ENCODE peak calls at places on chromosomes 7 and 10, in eight cellular contexts. Z is fibroblast of lung, P is mammary epithelial cell, U is heart left ventricle, J is heart right ventricle, S is neural progenitor cell, Y is tibial artery, B is A549. I is an unnamed sample. For H3K4me1, the result is how much of the 10 kb centered on the place peaks cover.

GRCh38 chr7:157890921-157891401 is 554.2 kb downstream of the DNAJB6 start:
- DNase-seq in Z (no peak), P (no peak), U (no peak), J (no peak), S (no peak), Y (peak), B (no peak), I (no peak)

GRCh38 chr7:116984917-116985316 is 31.6 kb downstream of the ST7 start:
- DNase-seq in Z (peak), P (no peak), U (no peak), J (no peak), S (peak), Y (no peak), B (peak), I (no peak)

GRCh38 chr7:43141091-43141490 is 28.6 kb downstream of the HECW1 start:
- DNase-seq in Z (peak), P (peak), U (no peak), J (no peak), S (peak), Y (no peak), B (no peak), I (no peak)

GRCh38 chr7:115125750-115126149 is 203.9 kb downstream of the MDFIC start:
- DNase-seq in Z (no peak), P (no peak), U (no peak), J (no peak), S (no peak), Y (no peak), B (no peak), I (no peak)

GRCh38 chr7:44388089-44388970 is 62.9 kb upstream of the CAMK2B start:
- DNase-seq in Z (no peak), P (no peak), U (no peak), J (no peak), S (no peak), Y (peak), B (no peak), I (no peak)

GRCh38 chr7:121459148-121459547 is 63.0 kb upstream of the FAM3C start:
- DNase-seq in Z (no peak), P (no peak), U (no peak), J (no peak), S (no peak), Y (no peak), B (no peak), I (no peak)

GRCh38 chr10:113960617-113961260 is 82.9 kb upstream of the ADRB1 start:
- DNase-seq in Z (peak), P (peak), U (no peak), J (no peak), S (peak), Y (no peak), B (no peak), I (peak)

GRCh38 chr10:22259280-22259679 is 41.5 kb upstream of the EBLN1 start:
- DNase-seq in Z (no peak), P (no peak), U (no peak), J (no peak), S (peak), Y (no peak), B (no peak), I (no peak)

GRCh38 chr7:74306737-74307469 is 17.7 kb downstream of the CLIP2 start:
- DNase-seq in Z (peak), P (peak), U (peak), J (peak), S (peak), Y (peak), B (no peak), I (no peak)

GRCh38 chr7:96331233-96331632 is 9.3 kb upstream of the SLC25A13 start:
- DNase-seq in Z (no peak), P (no peak), U (no peak), J (no peak), S (no peak), Y (no peak), B (no peak), I (no peak)

GRCh38 chr10:73850863-73851461 is 23.4 kb downstream of the CAMK2G start:
- DNase-seq in Z (peak), P (no peak), U (no peak), J (no peak), S (no peak), Y (peak), B (no peak), I (no peak)

GRCh38 chr7:42831051-42831952 is 80.6 kb downstream of the C7orf25 start:
- DNase-seq in Z (peak), P (peak), U (no peak), J (peak), S (peak), Y (no peak), B (no peak), I (no peak)

GRCh38 chr7:90584420-90584819 is 11.7 kb upstream of the CDK14 start:
- DNase-seq in Z (no peak), P (no peak), U (no peak), J (no peak), S (no peak), Y (no peak), B (no peak), I (no peak)

GRCh38 chr10:114714281-114714741 is 56.2 kb upstream of the ABLIM1 start:
- DNase-seq in Z (peak), P (peak), U (no peak), J (no peak), S (no peak), Y (no peak), B (peak), I (peak)

GRCh38 chr10:93064874-93065660 is 4.5 kb downstream of the CYP26C1 start:
- DNase-seq in Z (no peak), P (no peak), U (no peak), J (no peak), S (no peak), Y (no peak), B (no peak), I (no peak)

GRCh38 chr7:139453673-139454321 is 29.7 kb downstream of the KLRG2 start:
- DNase-seq in Z (peak), P (no peak), U (no peak), J (no peak), S (no peak), Y (peak), B (no peak), I (no peak)

GRCh38 chr10:75910032-75910431 is 478.6 kb downstream of the LRMDA start:
- DNase-seq in Z (peak), P (no peak), U (no peak), J (no peak), S (no peak), Y (no peak), B (no peak), I (no peak)

GRCh38 chr7:151395036-151395367 is 14.8 kb downstream of the WDR86 start:
- DNase-seq in Z (no peak), P (no peak), U (no peak), J (no peak), S (no peak), Y (no peak), B (no peak), I (no peak)

GRCh38 chr7:44956157-44956766 is 22.6 kb downstream of the MYO1G start:
- DNase-seq in Z (no peak), P (no peak), U (no peak), J (no peak), S (no peak), Y (peak), B (no peak), I (no peak)

GRCh38 chr7:158824028-158824427 is 5.3 kb downstream of the ESYT2 start:
- DNase-seq in Z (peak), P (no peak), U (no peak), J (no peak), S (no peak), Y (no peak), B (no peak), I (no peak)

GRCh38 chr10:124642076-124642710 is 102.0 kb downstream of the FAM53B start:
- DNase-seq in Z (no peak), P (no peak), U (no peak), J (peak), S (no peak), Y (no peak), B (no peak), I (no peak)

GRCh38 chr10:110285501-110285900 is 19.2 kb downstream of the SMNDC1 start:
- DNase-seq in Z (no peak), P (no peak), U (no peak), J (no peak), S (no peak), Y (no peak), B (no peak), I (no peak)

GRCh38 chr7:641269-641671 is 85.2 kb upstream of the DNAAF5 start:
- DNase-seq in Z (peak), P (no peak), U (peak), J (no peak), S (no peak), Y (no peak), B (no peak), I (no peak)

GRCh38 chr10:50280049-50280448 is 28.7 kb upstream of the ASAH2 start:
- DNase-seq in Z (no peak), P (no peak), U (no peak), J (no peak), S (no peak), Y (no peak), B (no peak), I (no peak)

GRCh38 chr7:130365511-130366441 is 14.5 kb upstream of the CPA1 start:
- DNase-seq in Z (peak), P (peak), U (no peak), J (no peak), S (peak), Y (peak), B (no peak), I (peak)

GRCh38 chr7:74453321-74454011 is at the start of gene GTF2IRD1:
- DNase-seq in Z (peak), P (peak), U (peak), J (peak), S (peak), Y (peak), B (peak), I (peak)

GRCh38 chr10:69838853-69839252 is 37.1 kb downstream of the COL13A1 start:
- DNase-seq in Z (peak), P (no peak), U (no peak), J (no peak), S (no peak), Y (no peak), B (no peak), I (no peak)

GRCh38 chr10:20958764-20959163 is 61.7 kb upstream of the NEBL start:
- DNase-seq in Z (no peak), P (no peak), U (no peak), J (no peak), S (no peak), Y (no peak), B (no peak), I (no peak)

GRCh38 chr10:89217057-89217990 is 10.2 kb upstream of the CH25H start:
- DNase-seq in Z (peak), P (peak), U (no peak), J (no peak), S (peak), Y (no peak), B (peak), I (no peak)

GRCh38 chr10:66259836-66260235 is 666.0 kb upstream of the LRRTM3 start:
- DNase-seq in Z (no peak), P (no peak), U (no peak), J (no peak), S (no peak), Y (no peak), B (no peak), I (no peak)

GRCh38 chr7:45347804-45348203 is 190.2 kb downstream of the RAMP3 start:
- DNase-seq in Z (peak), P (peak), U (no peak), J (no peak), S (no peak), Y (no peak), B (peak), I (peak)

GRCh38 chr7:123096434-123096833 is 100.9 kb upstream of the TAS2R16 start:
- DNase-seq in Z (no peak), P (peak), U (no peak), J (no peak), S (no peak), Y (no peak), B (no peak), I (peak)

GRCh38 chr7:23287612-23288011 is 11.5 kb upstream of the MALSU1 start:
- DNase-seq in Z (no peak), P (no peak), U (no peak), J (no peak), S (no peak), Y (no peak), B (no peak), I (no peak)

GRCh38 chr7:4119848-4120247 is 562.2 kb upstream of the FOXK1 start:
- DNase-seq in Z (no peak), P (no peak), U (no peak), J (no peak), S (no peak), Y (no peak), B (no peak), I (no peak)

GRCh38 chr7:51276967-51277366 is 39.6 kb downstream of the COBL start:
- DNase-seq in Z (no peak), P (no peak), U (no peak), J (no peak), S (no peak), Y (no peak), B (no peak), I (no peak)

GRCh38 chr7:142063551-142064442 is 47.7 kb upstream of the MGAM2 start:
- DNase-seq in Z (no peak), P (no peak), U (no peak), J (no peak), S (no peak), Y (no peak), B (no peak), I (no peak)

GRCh38 chr10:35226507-35226906 is 99.9 kb downstream of the CREM start:
- DNase-seq in Z (no peak), P (no peak), U (no peak), J (no peak), S (no peak), Y (no peak), B (no peak), I (no peak)

GRCh38 chr10:35219906-35220890 is 93.6 kb downstream of the CREM start:
- DNase-seq in Z (peak), P (no peak), U (no peak), J (no peak), S (no peak), Y (no peak), B (no peak), I (no peak)

GRCh38 chr10:35225204-35225603 is 98.6 kb downstream of the CREM start:
- DNase-seq in Z (peak), P (no peak), U (no peak), J (no peak), S (no peak), Y (no peak), B (no peak), I (peak)

GRCh38 chr10:35224045-35224740 is 97.5 kb downstream of the CREM start:
- DNase-seq in Z (no peak), P (no peak), U (no peak), J (no peak), S (no peak), Y (no peak), B (no peak), I (no peak)

DNA sequence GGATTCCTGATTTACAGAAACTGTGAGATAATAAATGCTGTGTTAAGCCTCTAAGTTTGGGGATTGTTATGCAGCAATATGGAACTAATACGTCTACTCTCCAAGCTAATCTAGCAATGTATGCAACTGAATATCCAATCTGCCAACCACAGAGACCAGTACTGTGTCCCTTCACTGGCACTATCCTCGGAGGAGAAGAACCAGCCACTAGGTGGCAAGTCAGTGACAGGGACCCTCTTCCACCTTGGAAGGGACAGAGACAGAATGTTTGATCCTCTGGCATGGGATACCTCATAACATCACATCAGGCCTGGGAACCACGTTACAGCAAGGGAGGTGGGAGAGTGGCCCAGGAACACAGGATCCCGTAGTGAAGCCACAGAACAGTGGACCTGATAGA is 96.4 kb downstream of the CREM start:
- DNase-seq in Z (no peak), P (no peak), U (no peak), J (no peak), S (peak), Y (no peak), B (no peak), I (no peak)
- TF ChIP-seq CTCF in Z (no peak), P (no peak), U (no peak), J (no peak), S (peak), Y (no peak), B (no peak), I (no peak)

GRCh38 chr10:120789292-120789691 is 61.9 kb upstream of the WDR11 start:
- DNase-seq in Z (no peak), P (no peak), U (no peak), J (no peak), S (no peak), Y (no peak), B (no peak), I (no peak)
- H3K27ac ChIP-seq in Z (no peak), P (no peak), U (no peak), J (no peak), S (no peak), Y (no peak), B (no peak), I (no peak)

GRCh38 chr7:135189221-135189662 is 18.7 kb upstream of the CYREN start:
- DNase-seq in Z (no peak), P (no peak), U (no peak), J (no peak), S (no peak), Y (peak), B (no peak), I (no peak)
- H3K4me1 ChIP-seq in Z (under half), P (under half), U (under half), J (under half), S (under half), Y (under half), B (under half), I (under half)

GRCh38 chr10:104274762-104275721 is 6.1 kb downstream of the GSTO2 start:
- DNase-seq in Z (no peak), P (peak), U (peak), J (peak), S (peak), Y (no peak), B (peak), I (peak)
- TF ChIP-seq CTCF in Z (peak), P (peak), U (peak), J (peak), S (peak), Y (peak), B (peak), I (peak)

DNA sequence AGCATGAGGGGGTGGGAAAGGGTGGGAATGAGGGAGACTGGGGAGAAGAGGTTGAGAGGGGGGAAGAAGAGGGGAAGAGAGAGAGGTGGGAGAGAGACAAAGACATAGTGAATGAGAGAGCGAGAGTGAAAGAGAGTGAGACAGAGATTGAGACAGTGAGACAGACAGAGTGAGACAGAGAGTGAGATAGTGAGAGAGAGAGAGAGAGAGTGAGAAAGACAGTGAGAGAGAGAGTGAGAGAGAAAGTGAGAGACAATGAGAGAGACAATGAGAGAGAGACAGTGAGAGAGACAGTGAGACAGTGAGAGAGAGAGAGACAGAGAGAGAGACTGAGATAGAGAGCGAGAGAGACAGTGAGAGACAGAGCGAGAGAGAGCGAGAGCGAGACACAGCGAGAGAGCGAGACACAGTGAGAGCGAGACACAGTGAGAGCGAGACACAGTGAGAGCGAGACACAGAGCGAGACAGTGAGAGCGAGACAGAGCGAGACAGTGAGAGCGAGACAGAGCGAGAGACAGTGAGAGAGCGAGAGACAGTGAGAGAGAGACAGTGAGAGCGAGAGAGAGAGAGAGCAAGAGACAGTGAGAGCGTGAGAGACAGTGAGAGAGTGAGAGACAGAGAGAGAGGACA is 10.1 kb downstream of the TMEM243 start:
- DNase-seq in Z (no peak), P (no peak), U (no peak), J (no peak), S (no peak), Y (no peak), B (no peak), I (no peak)
- H3K27ac ChIP-seq in Z (no peak), P (no peak), U (no peak), J (no peak), S (no peak), Y (no peak), B (no peak), I (no peak)

GRCh38 chr7:131546126-131546525 is 10.3 kb downstream of the PODXL start:
- DNase-seq in Z (no peak), P (no peak), U (no peak), J (no peak), S (no peak), Y (no peak), B (no peak), I (no peak)

GRCh38 chr7:131546583-131547111 is 9.8 kb downstream of the PODXL start:
- DNase-seq in Z (no peak), P (no peak), U (no peak), J (no peak), S (peak), Y (no peak), B (no peak), I (no peak)

GRCh38 chr7:131544449-131545425 is 11.7 kb downstream of the PODXL start:
- DNase-seq in Z (peak), P (no peak), U (no peak), J (no peak), S (no peak), Y (no peak), B (no peak), I (no peak)

GRCh38 chr7:131548371-131548770 is 8.1 kb downstream of the PODXL start:
- DNase-seq in Z (no peak), P (no peak), U (no peak), J (no peak), S (no peak), Y (no peak), B (no peak), I (no peak)

GRCh38 chr7:131547589-131547988 is 8.8 kb downstream of the PODXL start:
- DNase-seq in Z (no peak), P (no peak), U (no peak), J (no peak), S (no peak), Y (no peak), B (no peak), I (no peak)
- H3K4me1 ChIP-seq in Z (under half), P (under half), U (half or more), J (half or more), S (under half), Y (under half), B (under half), I (under half)

GRCh38 chr10:121994429-121994881 is 5.5 kb downstream of the TACC2 start:
- DNase-seq in Z (peak), P (peak), U (peak), J (peak), S (peak), Y (peak), B (no peak), I (no peak)
- TF ChIP-seq CTCF in Z (no peak), P (no peak), U (no peak), J (no peak), S (no peak), Y (peak), B (no peak), I (peak)